ENCODE peak calls at places on chromosomes 7 and 10, in four cellular contexts. One of them, this sample, is unnamed.

GRCh38 chr7:150357277-150357676 is 11.3 kb upstream of the REPIN1 start:
- DNase-seq in stomach: no peak
- DNase-seq in uterus: no peak
- DNase-seq in heart left ventricle: no peak
- DNase-seq in this sample: no peak

GRCh38 chr10:70167246-70167645 is 3.1 kb downstream of the SAR1A start:
- DNase-seq in stomach: no peak
- DNase-seq in uterus: no peak
- DNase-seq in heart left ventricle: no peak
- DNase-seq in this sample: no peak

GRCh38 chr7:135385209-135385608 is 124.7 kb downstream of the CNOT4 start:
- DNase-seq in stomach: no peak
- DNase-seq in uterus: peak; percentile 47
- DNase-seq in heart left ventricle: no peak
- DNase-seq in this sample: no peak

GRCh38 chr10:54203426-54203825 is 597.6 kb downstream of the PCDH15 start:
- DNase-seq in stomach: no peak
- DNase-seq in uterus: no peak
- DNase-seq in heart left ventricle: no peak
- DNase-seq in this sample: no peak

GRCh38 chr7:38169862-38170261 is 8.2 kb upstream of the STARD3NL start:
- DNase-seq in stomach: no peak
- DNase-seq in uterus: no peak
- DNase-seq in heart left ventricle: peak; percentile 45
- DNase-seq in this sample: no peak

GRCh38 chr10:37582237-37582636 is 275.2 kb downstream of the ZNF248 start:
- DNase-seq in stomach: no peak
- DNase-seq in uterus: no peak
- DNase-seq in heart left ventricle: no peak
- DNase-seq in this sample: no peak

GRCh38 chr10:71383972-71384687 is 12.6 kb upstream of the CDH23 start:
- DNase-seq in stomach: peak; percentile 76
- DNase-seq in uterus: peak; percentile 66
- DNase-seq in heart left ventricle: peak; percentile 83
- DNase-seq in this sample: peak; percentile 24

GRCh38 chr7:128422037-128422436 is 12.3 kb upstream of the IMPDH1 start:
- DNase-seq in stomach: no peak
- DNase-seq in uterus: no peak
- DNase-seq in heart left ventricle: no peak
- DNase-seq in this sample: no peak

GRCh38 chr7:30796105-30796869 is 25.1 kb downstream of the MINDY4 start:
- DNase-seq in stomach: no peak
- DNase-seq in uterus: no peak
- DNase-seq in heart left ventricle: no peak
- DNase-seq in this sample: no peak

GRCh38 chr10:97000487-97001182 is 168.5 kb downstream of the LCOR start:
- DNase-seq in stomach: no peak
- DNase-seq in uterus: no peak
- DNase-seq in heart left ventricle: no peak
- DNase-seq in this sample: no peak

GRCh38 chr10:131193923-131194322 is 117.6 kb downstream of the TCERG1L start:
- DNase-seq in stomach: peak; percentile 14
- DNase-seq in uterus: no peak
- DNase-seq in heart left ventricle: no peak
- DNase-seq in this sample: no peak

GRCh38 chr7:2227699-2228098 is 5.0 kb downstream of the MAD1L1 start:
- DNase-seq in stomach: no peak
- DNase-seq in uterus: no peak
- DNase-seq in heart left ventricle: no peak
- DNase-seq in this sample: no peak

GRCh38 chr10:97647556-97647955 is 7.1 kb downstream of the PI4K2A start:
- DNase-seq in stomach: no peak
- DNase-seq in uterus: no peak
- DNase-seq in heart left ventricle: no peak
- DNase-seq in this sample: no peak

GRCh38 chr10:123569436-123570010 is 96.6 kb upstream of the GPR26 start:
- DNase-seq in stomach: no peak
- DNase-seq in uterus: no peak
- DNase-seq in heart left ventricle: no peak
- DNase-seq in this sample: no peak

GRCh38 chr7:157360483-157361025 is 23.8 kb downstream of the DNAJB6 start:
- DNase-seq in stomach: no peak
- DNase-seq in uterus: no peak
- DNase-seq in heart left ventricle: no peak
- DNase-seq in this sample: peak; percentile 55

GRCh38 chr7:23093546-23093945 is 12.0 kb upstream of the KLHL7 start:
- DNase-seq in stomach: no peak
- DNase-seq in uterus: no peak
- DNase-seq in heart left ventricle: no peak
- DNase-seq in this sample: no peak

GRCh38 chr7:120550494-120551048 is 277.6 kb downstream of the KCND2 start:
- DNase-seq in stomach: no peak
- DNase-seq in uterus: no peak
- DNase-seq in heart left ventricle: no peak
- DNase-seq in this sample: no peak

GRCh38 chr7:91835191-91836064 is 45.1 kb downstream of the MTERF1 start:
- DNase-seq in stomach: no peak
- DNase-seq in uterus: no peak
- DNase-seq in heart left ventricle: no peak
- DNase-seq in this sample: no peak

GRCh38 chr10:93097386-93097785 is 23.7 kb downstream of the CYP26A1 start:
- DNase-seq in stomach: no peak
- DNase-seq in uterus: no peak
- DNase-seq in heart left ventricle: no peak
- DNase-seq in this sample: no peak

GRCh38 chr7:42198974-42199668 is 37.9 kb downstream of the GLI3 start:
- DNase-seq in stomach: no peak
- DNase-seq in uterus: no peak
- DNase-seq in heart left ventricle: no peak
- DNase-seq in this sample: no peak

GRCh38 chr10:128854965-128855364 is 612.1 kb upstream of the MGMT start:
- DNase-seq in stomach: peak; percentile 86
- DNase-seq in uterus: peak; percentile 77
- DNase-seq in heart left ventricle: peak; percentile 84
- DNase-seq in this sample: peak; percentile 61

GRCh38 chr10:132376394-132376851 is 20.6 kb upstream of the PWWP2B start:
- DNase-seq in stomach: no peak
- DNase-seq in uterus: no peak
- DNase-seq in heart left ventricle: peak; percentile 28
- DNase-seq in this sample: no peak

GRCh38 chr10:4082851-4083250 is 297.8 kb upstream of the KLF6 start:
- DNase-seq in stomach: no peak
- DNase-seq in uterus: peak; percentile 72
- DNase-seq in heart left ventricle: no peak
- DNase-seq in this sample: no peak

GRCh38 chr10:103839513-103839864 is 15.9 kb downstream of the SH3PXD2A start:
- DNase-seq in stomach: no peak
- DNase-seq in uterus: no peak
- DNase-seq in heart left ventricle: no peak
- DNase-seq in this sample: no peak

GRCh38 chr7:74306737-74307469 is 17.7 kb downstream of the CLIP2 start:
- DNase-seq in stomach: peak; percentile 50
- DNase-seq in uterus: peak; percentile 39
- DNase-seq in heart left ventricle: peak; percentile 73
- DNase-seq in this sample: no peak

GRCh38 chr7:30932562-30932961 is 20.9 kb downstream of the AQP1 start:
- DNase-seq in stomach: no peak
- DNase-seq in uterus: no peak
- DNase-seq in heart left ventricle: no peak
- DNase-seq in this sample: no peak

GRCh38 chr7:31651234-31651633 is 35.8 kb upstream of the PPP1R17 start:
- DNase-seq in stomach: no peak
- DNase-seq in uterus: no peak
- DNase-seq in heart left ventricle: no peak
- DNase-seq in this sample: no peak

GRCh38 chr7:80478683-80479082 is 33.2 kb downstream of the GNAT3 start:
- DNase-seq in stomach: no peak
- DNase-seq in uterus: no peak
- DNase-seq in heart left ventricle: no peak
- DNase-seq in this sample: no peak

GRCh38 chr7:43590862-43591550 is 8.1 kb downstream of the STK17A start:
- DNase-seq in stomach: no peak
- DNase-seq in uterus: no peak
- DNase-seq in heart left ventricle: no peak
- DNase-seq in this sample: no peak

GRCh38 chr7:43593010-43593409 is 10.1 kb downstream of the STK17A start:
- DNase-seq in stomach: no peak
- DNase-seq in uterus: no peak
- DNase-seq in heart left ventricle: no peak
- DNase-seq in this sample: no peak

GRCh38 chr7:43592321-43592720 is 9.4 kb downstream of the STK17A start:
- DNase-seq in stomach: no peak
- DNase-seq in uterus: no peak
- DNase-seq in heart left ventricle: no peak
- DNase-seq in this sample: no peak

GRCh38 chr7:43591551-43592180 is 8.8 kb downstream of the STK17A start:
- DNase-seq in stomach: no peak
- DNase-seq in uterus: no peak
- DNase-seq in heart left ventricle: no peak
- DNase-seq in this sample: no peak

GRCh38 chr7:43594020-43594419 is 11.1 kb downstream of the STK17A start:
- DNase-seq in stomach: no peak
- DNase-seq in uterus: no peak
- DNase-seq in heart left ventricle: no peak
- DNase-seq in this sample: no peak
- H3K4me1 ChIP-seq in stomach: peaks cover 70% of the 10 kb centered on the region
- H3K4me1 ChIP-seq in uterus: no peaks in the 10 kb centered on the region
- H3K4me1 ChIP-seq in heart left ventricle: peaks cover 8% of the 10 kb centered on the region
- H3K4me1 ChIP-seq in this sample: peaks cover 3% of the 10 kb centered on the region

DNA sequence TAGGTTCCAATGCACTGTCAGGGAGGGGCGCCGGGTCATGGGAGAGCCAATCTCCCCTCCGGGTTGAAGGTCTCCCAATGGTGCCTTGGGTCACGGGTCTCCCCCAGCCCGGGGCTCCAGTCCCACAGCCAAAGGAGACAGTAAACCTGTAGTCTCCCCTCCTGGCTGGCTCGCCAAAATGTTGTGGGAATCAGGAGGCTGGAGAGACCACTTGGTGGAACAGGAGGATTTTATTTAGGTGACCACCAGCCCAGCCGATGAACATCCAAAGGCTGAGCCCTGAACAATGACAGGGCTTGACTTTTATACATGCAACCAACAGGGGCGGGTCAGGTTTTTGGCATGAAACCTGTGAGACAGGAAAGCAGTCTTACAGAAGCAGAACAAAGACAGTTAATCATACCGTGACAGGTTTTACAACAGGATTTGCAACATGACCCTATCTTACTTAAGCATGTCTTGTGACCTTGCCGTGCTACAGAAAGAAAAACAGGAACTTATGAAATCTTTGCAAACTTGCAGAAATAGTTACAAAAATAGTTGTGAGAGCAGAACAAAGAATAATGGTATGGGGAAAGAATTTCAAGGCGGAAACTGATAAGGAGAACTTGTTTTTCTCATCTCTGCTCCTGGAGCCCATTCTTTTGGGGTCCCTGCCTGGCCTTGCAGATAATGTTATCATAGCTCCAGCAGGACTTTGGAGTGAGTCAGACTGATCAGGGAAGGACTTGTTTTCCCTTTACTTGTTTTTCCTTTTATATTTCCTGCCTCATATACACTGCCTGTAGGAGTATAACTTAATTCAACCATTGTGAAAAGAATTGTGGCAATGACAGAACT is 7.1 kb downstream of the ERV3-1 start:
- DNase-seq in stomach: peak; percentile 57
- DNase-seq in uterus: no peak
- DNase-seq in heart left ventricle: no peak
- DNase-seq in this sample: peak; percentile 72
- TF ChIP-seq POLR2A in stomach: no peak
- TF ChIP-seq POLR2A in uterus: no peak
- TF ChIP-seq POLR2A in heart left ventricle: no peak
- TF ChIP-seq POLR2A in this sample: no peak

GRCh38 chr10:11170993-11171416 is 153.3 kb downstream of the CELF2 start:
- DNase-seq in stomach: no peak
- DNase-seq in uterus: no peak
- DNase-seq in heart left ventricle: no peak
- DNase-seq in this sample: no peak
- H3K4me1 ChIP-seq in stomach: peaks cover 40% of the 10 kb centered on the region
- H3K4me1 ChIP-seq in uterus: no peaks in the 10 kb centered on the region
- H3K4me1 ChIP-seq in heart left ventricle: peaks cover 78% of the 10 kb centered on the region
- H3K4me1 ChIP-seq in this sample: no peaks in the 10 kb centered on the region

DNA sequence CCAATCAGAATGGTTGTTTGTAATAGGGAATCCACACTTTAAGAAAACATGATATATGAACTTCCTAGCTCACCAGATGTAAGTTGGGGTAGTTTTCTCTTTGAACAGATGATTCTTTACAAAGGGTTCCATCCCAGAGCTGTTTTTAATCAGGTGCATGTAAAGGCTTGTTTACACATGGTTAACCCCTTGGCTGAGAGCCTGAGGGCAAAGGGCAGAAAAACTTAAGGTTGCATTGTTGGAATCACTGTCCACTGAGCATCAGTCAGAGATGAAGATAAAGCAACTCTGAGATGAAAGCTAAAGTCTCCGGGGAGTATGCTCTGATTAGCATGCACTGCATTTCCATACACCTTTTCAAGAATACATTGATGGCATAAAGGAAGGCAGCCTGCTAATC is 518.2 kb downstream of the SORCS3 start:
- DNase-seq in stomach: no peak
- DNase-seq in uterus: no peak
- DNase-seq in heart left ventricle: no peak
- DNase-seq in this sample: no peak
- TF ChIP-seq POLR2A in stomach: no peak
- TF ChIP-seq POLR2A in uterus: no peak
- TF ChIP-seq POLR2A in heart left ventricle: no peak
- TF ChIP-seq POLR2A in this sample: no peak

DNA sequence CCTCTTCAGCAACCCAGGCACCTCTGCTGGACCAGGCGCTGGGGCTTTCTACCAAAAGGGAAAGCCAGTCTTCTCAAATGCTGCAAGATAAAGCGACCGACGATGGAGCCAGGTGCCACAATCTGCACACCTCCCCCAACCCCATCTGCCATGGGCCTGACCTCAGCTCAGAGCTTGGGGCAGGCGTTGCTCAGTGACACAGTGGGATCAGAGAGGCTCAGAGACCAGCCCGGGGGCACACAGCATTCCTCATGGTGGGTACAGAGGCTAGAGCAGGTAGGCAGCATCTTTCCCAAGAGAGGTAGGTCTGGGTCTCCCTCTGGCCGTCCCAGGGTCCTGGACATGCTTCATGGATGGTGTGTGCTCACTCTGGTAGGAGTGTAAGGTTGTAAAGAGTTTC is 56.3 kb downstream of the ZMIZ1 start:
- DNase-seq in stomach: no peak
- DNase-seq in uterus: no peak
- DNase-seq in heart left ventricle: no peak
- DNase-seq in this sample: no peak
- H3K4me1 ChIP-seq in stomach: peaks cover 74% of the 10 kb centered on the region
- H3K4me1 ChIP-seq in uterus: peaks cover 30% of the 10 kb centered on the region
- H3K4me1 ChIP-seq in heart left ventricle: peaks cover 99% of the 10 kb centered on the region
- H3K4me1 ChIP-seq in this sample: peaks cover 47% of the 10 kb centered on the region

GRCh38 chr7:99392659-99393362 is 15.6 kb downstream of the PDAP1 start:
- DNase-seq in stomach: peak; percentile 81
- DNase-seq in uterus: peak; percentile 75
- DNase-seq in heart left ventricle: peak; percentile 83
- DNase-seq in this sample: peak; percentile 78
- TF ChIP-seq POLR2A in stomach: no peak
- TF ChIP-seq POLR2A in uterus: peak; percentile 7
- TF ChIP-seq POLR2A in heart left ventricle: peak; percentile 52
- TF ChIP-seq POLR2A in this sample: peak; percentile 28

This sample was measured in gastrocnemius medialis.